ENCODE peak calls at places on chromosomes 1 and 21, in four cellular contexts. J, Y, B and O are unnamed samples.

GRCh38 chr1:182060877-182061276 is 635 bp downstream of the ZNF648 start:
- DNase-seq in Y (no peak), J (no peak), B (no peak), O (no peak)

GRCh38 chr1:25099343-25099951 is 132.9 kb downstream of the SYF2 start:
- DNase-seq in J (peak; percentile 21), B (no peak), Y (no peak), O (no peak)

GRCh38 chr1:204493145-204493881 is 1.3 kb downstream of the PIK3C2B start:
- DNase-seq in J (peak; percentile 93), B (peak; percentile 33), Y (peak; percentile 90), O (peak; percentile 72)

GRCh38 chr1:39980555-39981313 is 25.8 kb downstream of the MFSD2A start:
- DNase-seq in J (peak; percentile 86), Y (peak; percentile 97), B (no peak), O (no peak)

GRCh38 chr1:201640624-201641023 is 101.7 kb downstream of the NAV1 start:
- DNase-seq in J (peak; percentile 47), Y (no peak), B (peak; percentile 95), O (no peak)

GRCh38 chr1:199956005-199956404 is 71.5 kb upstream of the NR5A2 start:
- DNase-seq in B (no peak), Y (no peak), J (peak; percentile 44), O (no peak)

GRCh38 chr1:7407980-7408770 is 362.9 kb upstream of the VAMP3 start:
- DNase-seq in J (peak; percentile 12), Y (no peak), B (no peak), O (peak; percentile 24)

GRCh38 chr1:112285808-112286207 is 110.2 kb upstream of the CTTNBP2NL start:
- DNase-seq in J (no peak), Y (no peak), B (no peak), O (no peak)

GRCh38 chr21:38376693-38377092 is 119.9 kb downstream of the KCNJ15 start:
- DNase-seq in Y (no peak), B (no peak), J (no peak), O (no peak)

GRCh38 chr1:218537131-218537904 is 192.2 kb downstream of the TGFB2 start:
- DNase-seq in Y (peak; percentile 80), J (no peak), B (peak; percentile 83), O (no peak)

GRCh38 chr1:159924025-159924790 is 1.1 kb downstream of the TAGLN2 start:
- DNase-seq in Y (peak; percentile 81), B (peak; percentile 89), J (peak; percentile 90), O (peak; percentile 92)

GRCh38 chr1:187848321-187848720 is 1019.6 kb downstream of the PLA2G4A start:
- DNase-seq in Y (no peak), J (no peak), B (peak; percentile 13), O (no peak)

GRCh38 chr1:156319664-156320063 is 18.4 kb downstream of the CCT3 start:
- DNase-seq in Y (no peak), J (no peak), B (peak; percentile 34), O (no peak)

GRCh38 chr1:22204989-22205913 is 62.4 kb upstream of the WNT4 start:
- DNase-seq in Y (no peak), B (no peak), J (no peak), O (peak; percentile 18)

GRCh38 chr1:206833131-206833530 is 32.3 kb upstream of the IL20 start:
- DNase-seq in Y (no peak), B (no peak), J (no peak), O (no peak)

GRCh38 chr1:216705686-216706085 is 17.5 kb downstream of the ESRRG start:
- DNase-seq in Y (no peak), B (no peak), J (no peak), O (no peak)

GRCh38 chr21:29299046-29299905 is 554 bp downstream of the BACH1 start:
- DNase-seq in B (peak; percentile 65), J (peak; percentile 62), Y (no peak), O (no peak)

GRCh38 chr21:29296452-29296851 is 2.3 kb upstream of the BACH1 start:
- DNase-seq in B (no peak), J (no peak), Y (no peak), O (no peak)

GRCh38 chr21:29299906-29300546 is 1.3 kb downstream of the BACH1 start:
- DNase-seq in B (peak; percentile 97), J (peak; percentile 60), Y (peak; percentile 90), O (peak; percentile 77)

GRCh38 chr21:29297483-29298347 is 1.0 kb upstream of the BACH1 start:
- DNase-seq in Y (no peak), B (no peak), J (no peak), O (no peak)

DNA sequence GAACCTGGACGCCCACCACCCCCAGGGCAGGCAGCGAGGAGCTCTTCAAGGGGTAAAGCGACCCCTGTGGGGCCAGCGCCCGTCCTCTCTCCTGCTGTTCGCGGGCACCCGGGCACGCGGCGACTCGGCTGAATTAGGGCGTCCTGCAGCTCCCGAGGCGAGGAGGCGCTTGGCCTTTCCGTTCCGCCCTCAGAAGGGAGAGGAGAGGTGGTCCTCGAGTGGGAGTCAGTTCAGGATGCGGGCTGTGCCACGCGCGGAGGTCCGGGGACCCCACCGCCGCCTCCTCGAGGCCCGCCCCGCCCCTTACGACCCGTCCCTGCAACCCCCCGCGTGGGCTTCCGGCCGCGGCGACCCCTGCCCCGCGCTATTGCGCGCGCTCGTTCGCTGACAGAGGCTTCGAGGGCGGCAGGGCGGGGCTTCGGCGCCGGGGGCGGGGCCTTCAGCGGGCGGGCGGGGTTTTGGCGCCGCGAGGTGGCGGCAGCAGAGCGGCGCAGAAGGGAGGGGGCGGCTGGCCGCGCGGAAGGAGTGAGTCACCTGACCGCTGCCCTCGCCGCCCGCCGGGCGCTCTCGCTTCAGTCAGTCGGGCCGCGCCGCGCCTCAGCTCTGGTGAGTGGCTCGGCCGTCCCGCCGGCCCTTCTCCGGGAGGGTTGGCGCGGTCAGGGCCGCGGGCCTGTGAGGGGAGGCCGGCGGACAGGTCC is at the start of gene BACH1:
- DNase-seq in B (peak; percentile 91), Y (peak; percentile 65), J (peak; percentile 92), O (peak; percentile 96)
- TF ChIP-seq CTCF in B (peak; percentile 62), Y (peak; percentile 40), J (peak; percentile 40), O (peak; percentile 48)

GRCh38 chr21:45431781-45432572 is 27.0 kb downstream of the COL18A1 start:
- DNase-seq in Y (no peak), B (peak; percentile 39), J (no peak), O (no peak)

GRCh38 chr21:45428534-45428933 is 23.6 kb downstream of the COL18A1 start:
- DNase-seq in Y (no peak), B (no peak), J (no peak), O (no peak)

GRCh38 chr21:45427331-45428271 is 22.6 kb downstream of the COL18A1 start:
- DNase-seq in B (peak; percentile 98), J (no peak), Y (peak; percentile 75), O (peak; percentile 96)

GRCh38 chr21:45430521-45431501 is 25.8 kb downstream of the COL18A1 start:
- DNase-seq in Y (no peak), J (no peak), B (peak; percentile 65), O (peak; percentile 93)

GRCh38 chr21:45429221-45430164 is 24.5 kb downstream of the COL18A1 start:
- DNase-seq in J (no peak), B (no peak), Y (no peak), O (peak; percentile 53)
- H3K4me1 ChIP-seq in J (no peaks in the 10 kb centered on the region), B (peaks cover 43% of the 10 kb centered on the region), Y (peaks cover 12% of the 10 kb centered on the region), O (peaks cover 17% of the 10 kb centered on the region)

GRCh38 chr1:170267317-170267716 is 121.6 kb downstream of the NTMT2 start:
- DNase-seq in Y (no peak), J (no peak), B (peak; percentile 8), O (peak; percentile 66)
- TF ChIP-seq CTCF in Y (no peak), J (no peak), B (no peak), O (peak; percentile 70)

GRCh38 chr1:220877348-220878095 is 1.7 kb upstream of the HLX start:
- DNase-seq in Y (no peak), J (no peak), B (no peak), O (no peak)
- H3K4me1 ChIP-seq in Y (peaks cover 6% of the 10 kb centered on the region), J (peaks cover 3% of the 10 kb centered on the region), B (peaks cover 7% of the 10 kb centered on the region), O (peaks cover 5% of the 10 kb centered on the region)

DNA sequence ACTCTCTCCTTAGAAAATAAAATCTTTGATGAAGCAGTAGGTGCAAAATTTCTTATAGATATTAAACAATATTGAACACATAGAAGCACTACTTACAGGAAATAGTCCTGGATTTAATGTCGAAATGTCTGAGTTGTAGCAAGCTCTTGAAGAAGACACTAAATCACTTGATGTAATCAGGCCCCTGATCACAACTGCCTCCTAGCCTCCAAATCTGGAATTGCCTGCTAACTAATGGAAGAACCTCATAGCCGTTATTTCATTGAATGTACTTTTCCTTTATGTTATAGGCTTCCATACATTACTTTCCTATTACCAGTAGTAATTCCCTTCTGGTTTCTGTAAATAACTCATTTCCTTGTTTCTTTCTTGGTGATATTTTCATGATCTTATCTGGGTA is 675.7 kb upstream of the CHRM3 start:
- DNase-seq in J (no peak), Y (no peak), B (peak; percentile 8), O (peak; percentile 51)
- TF ChIP-seq CTCF in J (no peak), Y (no peak), B (peak; percentile 30), O (peak; percentile 79)

GRCh38 chr1:31585736-31586365 is 9.5 kb downstream of the TINAGL1 start:
- DNase-seq in Y (no peak), B (no peak), J (no peak), O (peak; percentile 43)
- H3K4me1 ChIP-seq in Y (peaks cover 100% of the 10 kb centered on the region), B (peaks cover 7% of the 10 kb centered on the region), J (peaks cover 18% of the 10 kb centered on the region), O (peaks cover under 1% of the 10 kb centered on the region)

GRCh38 chr1:245154429-245155185 is at the start of gene KIF26B:
- DNase-seq in J (peak; percentile 24), Y (no peak), B (peak; percentile 50), O (peak; percentile 81)
- TF ChIP-seq CTCF in J (no peak), Y (no peak), B (peak; percentile 3), O (no peak)